ENCODE peak calls at places on chromosomes 1 and 21, in nine cellular contexts. K is CD8-positive, alpha-beta T cell; A is fibroblast of mammary gland; V is mammary epithelial cell; O is cardiac fibroblast; S is pancreas; C is lung; P is stomach; R is HepG2. J is an unnamed sample.

GRCh38 chr1:240093120-240093961 is 1.7 kb downstream of the FMN2 start:
- DNase-seq in R (no peak), V (no peak), A (no peak), K (no peak), S (no peak), P (no peak), C (no peak), O (no peak), J (no peak)

GRCh38 chr1:145884675-145885074 is 991 bp downstream of the ANKRD35 start:
- DNase-seq in V (no peak), R (no peak), C (no peak), O (peak), K (no peak), P (no peak), S (no peak), A (peak), J (peak)

GRCh38 chr1:164510435-164510834 is 48.5 kb upstream of the PBX1 start:
- DNase-seq in A (peak), R (no peak), K (no peak), P (no peak), O (peak), S (no peak), C (no peak), V (no peak), J (peak)

GRCh38 chr1:53328490-53329182 is 766 bp upstream of the LRP8 start:
- DNase-seq in V (no peak), S (no peak), P (no peak), A (no peak), O (no peak), K (no peak), C (no peak), R (no peak), J (no peak)

GRCh38 chr1:225447649-225448048 is 19.8 kb upstream of the LBR start:
- DNase-seq in V (no peak), P (no peak), C (no peak), R (no peak), K (peak), A (peak), S (no peak), O (peak), J (peak)

GRCh38 chr1:23989249-23989648 is 9.1 kb upstream of the SRSF10 start:
- DNase-seq in S (no peak), A (no peak), C (no peak), O (no peak), R (no peak), P (no peak), V (no peak), K (no peak), J (no peak)

GRCh38 chr1:234698624-234699023 is 88.6 kb upstream of the IRF2BP2 start:
- DNase-seq in O (no peak), R (no peak), K (no peak), V (no peak), C (no peak), A (no peak), P (no peak), S (no peak), J (no peak)

GRCh38 chr1:57258616-57259330 is 165.1 kb downstream of the DAB1 start:
- DNase-seq in C (no peak), O (peak), A (peak), K (no peak), R (no peak), V (no peak), S (no peak), P (no peak), J (peak)

GRCh38 chr1:91700332-91700731 is 185.6 kb downstream of the TGFBR3 start:
- DNase-seq in O (peak), C (no peak), R (no peak), K (no peak), S (no peak), V (no peak), A (peak), P (no peak), J (peak)

GRCh38 chr1:56576880-56577858 is 2.2 kb downstream of the PLPP3 start:
- DNase-seq in K (no peak), V (peak), P (no peak), C (no peak), O (peak), R (peak), S (no peak), A (peak), J (peak)

GRCh38 chr1:1510912-1511532 is 940 bp upstream of the ATAD3A start:
- DNase-seq in P (no peak), A (peak), V (peak), C (peak), O (peak), K (no peak), R (peak), S (no peak), J (no peak)

GRCh38 chr1:110130989-110131388 is 18.7 kb downstream of the UBL4B start:
- DNase-seq in P (no peak), S (no peak), O (no peak), K (no peak), A (no peak), R (no peak), V (no peak), C (no peak), J (no peak)

GRCh38 chr1:186834405-186834958 is 5.7 kb downstream of the PLA2G4A start:
- DNase-seq in C (no peak), O (no peak), S (no peak), A (no peak), R (no peak), P (no peak), K (no peak), V (no peak), J (no peak)

GRCh38 chr1:219582310-219582709 is 30.6 kb downstream of the ZC3H11B start:
- DNase-seq in S (no peak), O (peak), V (no peak), C (no peak), K (no peak), R (no peak), A (peak), P (no peak), J (peak)

GRCh38 chr1:214296860-214297699 is 16.1 kb downstream of the SMYD2 start:
- DNase-seq in P (no peak), O (peak), C (no peak), S (no peak), A (peak), V (peak), R (no peak), K (no peak), J (peak)

GRCh38 chr1:234154320-234155251 is 218.7 kb upstream of the COA6 start:
- DNase-seq in P (no peak), S (no peak), K (no peak), O (peak), C (no peak), V (peak), R (peak), A (peak), J (peak)

GRCh38 chr1:50977575-50978143 is 7.6 kb downstream of the CDKN2C start:
- DNase-seq in S (peak), A (no peak), V (peak), P (peak), O (peak), K (peak), R (peak), C (peak), J (peak)

GRCh38 chr21:42199488-42200463 is 19.2 kb upstream of the ABCG1 start:
- DNase-seq in C (no peak), O (peak), S (no peak), P (no peak), V (peak), K (no peak), R (peak), A (peak), J (peak)

GRCh38 chr21:30223596-30223995 is 7.7 kb upstream of the CLDN8 start:
- DNase-seq in P (no peak), O (no peak), R (no peak), V (no peak), K (no peak), S (no peak), C (no peak), A (no peak), J (no peak)

GRCh38 chr1:21572141-21572540 is 62.9 kb downstream of the ALPL start:
- DNase-seq in O (no peak), S (no peak), P (no peak), A (no peak), C (no peak), R (no peak), V (no peak), K (no peak), J (no peak)

GRCh38 chr21:35697321-35697808 is 363.0 kb downstream of the SETD4 start:
- DNase-seq in S (peak), R (no peak), V (peak), K (no peak), C (peak), A (peak), P (peak), O (peak), J (peak)

GRCh38 chr1:232471250-232471649 is 158.7 kb downstream of the SIPA1L2 start:
- DNase-seq in R (no peak), K (no peak), C (no peak), S (no peak), P (no peak), O (no peak), A (no peak), V (no peak), J (no peak)

GRCh38 chr1:2865571-2866414 is 64.3 kb upstream of the TTC34 start:
- DNase-seq in R (no peak), A (no peak), O (no peak), C (no peak), K (no peak), S (peak), V (no peak), P (no peak), J (no peak)

GRCh38 chr1:43934279-43934985 is 831 bp downstream of the ARTN start:
- DNase-seq in K (peak), S (peak), V (peak), O (peak), P (peak), A (peak), C (peak), R (peak), J (peak)
- TF ChIP-seq CTCF in K (peak), S (peak), V (peak), O (peak), P (peak), A (peak), C (peak), R (peak), J (peak)

DNA sequence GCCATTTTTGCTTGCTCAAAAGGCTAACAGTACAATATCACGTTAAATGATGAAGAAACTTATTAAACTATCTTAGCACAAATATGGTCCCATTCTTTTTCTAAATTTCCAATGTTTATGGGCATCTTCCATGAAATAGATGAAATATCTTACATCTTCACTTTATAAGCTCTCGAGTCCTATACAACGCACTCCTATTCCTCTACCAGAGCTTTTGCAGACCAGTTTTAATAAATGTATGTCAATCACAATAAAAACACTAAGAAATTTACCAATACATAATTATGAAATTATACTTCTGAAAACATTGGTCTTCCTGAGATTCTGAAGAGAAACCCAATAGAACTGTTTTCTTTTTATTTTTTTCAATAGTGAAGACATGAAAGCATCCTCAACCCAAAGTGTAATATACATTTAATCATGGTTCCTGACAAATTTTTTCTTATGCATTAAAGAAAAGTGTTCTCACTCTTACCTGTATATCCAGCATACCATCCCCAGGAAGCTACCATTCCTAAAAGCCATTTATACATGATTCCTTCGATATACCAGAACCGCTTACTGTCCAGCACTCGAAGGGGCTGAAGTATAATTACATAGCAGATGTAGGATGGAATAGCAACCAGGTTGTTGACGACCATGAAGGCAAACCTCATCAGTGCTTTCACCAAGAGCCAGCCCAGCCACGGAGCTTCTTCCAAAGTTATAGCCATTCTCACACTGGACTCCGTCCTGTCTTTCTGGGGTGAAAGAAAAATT is 1.8 kb downstream of the LPGAT1 start:
- DNase-seq in V (peak), R (peak), P (no peak), K (no peak), A (no peak), O (peak), S (no peak), C (no peak), J (peak)
- H3K4me3 ChIP-seq in V (peak), R (peak), P (peak), K (no peak), A (peak), O (no peak), S (peak), C (no peak), J (peak)

DNA sequence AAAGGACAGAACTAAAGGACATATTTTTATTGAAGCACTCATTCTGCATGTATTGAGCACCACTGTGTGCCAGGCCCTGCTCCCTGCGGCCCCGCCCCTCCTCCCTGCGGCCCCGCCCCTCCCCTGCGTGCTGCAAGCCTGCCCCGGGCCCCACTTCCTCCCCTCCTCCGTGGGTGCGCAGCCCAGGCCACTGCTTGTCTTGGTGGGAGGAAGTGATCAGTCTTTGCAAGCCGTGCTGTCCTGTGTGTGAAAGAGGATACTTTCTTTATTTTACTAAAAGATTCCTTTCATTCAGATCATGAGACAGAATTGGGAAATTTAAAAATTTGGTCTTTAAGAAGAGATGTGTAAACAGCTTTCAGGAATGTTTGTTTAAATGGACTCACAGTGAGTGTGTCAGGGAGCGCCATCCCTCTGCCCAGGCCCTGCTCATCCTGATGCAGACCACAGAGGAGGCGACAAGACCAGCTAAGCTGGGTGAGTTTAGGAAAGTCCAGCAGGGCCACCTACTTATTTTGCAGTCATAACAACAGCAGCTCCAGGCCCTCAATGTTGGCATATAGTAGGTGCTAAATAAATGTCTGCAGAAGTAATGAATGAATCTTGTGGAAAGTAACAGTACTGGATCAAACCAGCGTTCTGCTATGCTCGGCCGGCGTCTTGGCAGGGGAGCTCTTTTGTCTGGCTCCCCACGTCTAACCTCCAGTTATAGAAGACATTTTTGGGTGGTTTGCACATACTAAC is 88.3 kb upstream of the SELENON start:
- DNase-seq in A (peak), S (no peak), C (no peak), O (peak), P (no peak), R (no peak), K (peak), V (no peak), J (no peak)
- TF ChIP-seq CTCF in A (no peak), S (no peak), C (no peak), O (no peak), P (no peak), R (no peak), K (no peak), V (no peak), J (no peak)

DNA sequence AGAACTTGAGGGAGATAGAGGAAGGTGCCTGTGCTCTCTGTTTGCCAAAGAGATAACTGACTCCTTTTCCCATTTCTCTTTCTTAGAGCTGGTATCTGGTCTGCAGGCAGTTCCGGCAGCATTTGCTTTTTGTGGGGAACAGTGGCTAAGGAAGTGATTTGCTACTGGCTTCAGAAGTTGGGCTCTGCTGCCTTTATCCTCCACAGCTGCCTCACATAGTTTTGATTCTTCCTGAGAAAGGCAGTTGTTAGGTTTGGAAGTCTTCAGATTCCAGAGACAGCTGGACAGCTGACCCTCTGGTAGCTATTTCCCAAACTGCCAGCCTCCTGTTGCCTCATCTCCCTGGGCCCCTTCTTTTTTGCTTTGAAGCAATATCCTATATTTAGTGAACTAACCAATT is 62.6 kb upstream of the MACF1 start:
- DNase-seq in A (no peak), O (peak), P (no peak), S (no peak), C (no peak), V (no peak), K (no peak), R (no peak), J (peak)
- H3K4me3 ChIP-seq in A (no peak), O (no peak), P (no peak), S (no peak), C (no peak), V (no peak), K (no peak), R (no peak), J (no peak)

DNA sequence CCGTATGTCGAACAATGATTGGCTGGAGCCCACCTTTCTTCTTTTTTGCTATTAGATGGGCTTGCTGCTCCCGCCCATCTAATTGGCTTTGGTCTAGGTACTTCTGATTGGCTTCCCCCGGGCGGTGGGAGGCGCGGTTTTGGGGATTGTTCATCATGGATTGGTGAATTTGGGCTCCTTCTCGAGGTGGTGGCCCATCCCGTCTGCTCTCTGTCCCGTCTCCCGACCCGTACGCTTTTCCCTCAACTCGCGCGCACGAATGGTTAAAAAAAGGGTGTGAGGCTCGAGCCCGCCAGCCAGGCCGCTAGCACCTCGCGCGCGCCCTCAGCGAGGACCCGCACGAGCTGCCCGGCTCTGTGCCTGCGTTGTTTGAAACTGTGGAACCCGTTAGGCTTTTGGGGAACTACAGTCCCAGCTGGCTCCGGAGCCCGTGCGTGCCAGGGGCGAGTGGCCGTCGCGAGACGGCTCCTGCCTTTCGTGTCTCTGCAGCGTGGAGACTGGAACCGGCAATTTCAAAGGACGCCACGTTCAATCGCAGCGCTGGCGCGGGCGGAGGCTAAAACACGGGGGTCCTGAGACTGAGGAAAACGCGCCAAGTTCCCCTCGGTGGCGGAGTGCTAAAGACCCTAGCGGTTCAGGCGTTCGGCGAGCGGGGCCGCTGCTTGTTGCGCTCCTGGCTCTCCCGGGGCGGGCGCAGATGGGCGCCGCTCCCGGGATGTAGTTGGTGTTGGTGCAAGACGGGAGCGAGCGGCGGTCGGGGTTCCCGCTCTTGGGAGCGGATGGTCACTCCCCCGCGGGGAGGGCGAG is at the start of gene USP1:
- DNase-seq in S (peak), C (peak), V (peak), A (peak), K (peak), R (peak), O (peak), P (peak), J (peak)
- TF ChIP-seq CTCF in S (no peak), C (no peak), V (no peak), A (no peak), K (no peak), R (peak), O (no peak), P (no peak), J (no peak)

GRCh38 chr1:206133751-206134371 is 16.7 kb upstream of the AVPR1B start:
- DNase-seq in V (no peak), C (no peak), R (no peak), A (no peak), O (no peak), K (no peak), P (no peak), S (no peak), J (peak)

GRCh38 chr1:206127336-206127735 is 10.1 kb upstream of the AVPR1B start:
- DNase-seq in R (no peak), V (no peak), C (no peak), K (no peak), A (no peak), S (no peak), O (no peak), P (no peak), J (no peak)

GRCh38 chr1:206128192-206128591 is 11.0 kb upstream of the AVPR1B start:
- DNase-seq in O (no peak), S (no peak), R (no peak), C (no peak), V (peak), K (no peak), A (no peak), P (no peak), J (no peak)

GRCh38 chr1:206135248-206135647 is 18.1 kb upstream of the AVPR1B start:
- DNase-seq in K (no peak), R (no peak), C (no peak), S (no peak), P (no peak), O (no peak), V (no peak), A (no peak), J (no peak)

GRCh38 chr1:206131037-206131436 is 13.8 kb upstream of the AVPR1B start:
- DNase-seq in P (no peak), S (no peak), O (no peak), A (no peak), R (no peak), C (no peak), K (no peak), V (no peak), J (no peak)
- H3K4me3 ChIP-seq in P (no peak), S (no peak), O (no peak), A (no peak), R (no peak), C (no peak), K (no peak), V (no peak), J (no peak)

GRCh38 chr1:177227978-177228720 is 57.4 kb downstream of the BRINP2 start:
- DNase-seq in V (no peak), C (no peak), S (no peak), P (no peak), R (no peak), A (no peak), K (no peak), O (no peak), J (no peak)

GRCh38 chr1:177229781-177230180 is 59.0 kb downstream of the BRINP2 start:
- DNase-seq in C (no peak), V (no peak), S (peak), A (no peak), K (no peak), O (no peak), R (no peak), P (no peak), J (no peak)

GRCh38 chr1:177223359-177223758 is 52.6 kb downstream of the BRINP2 start:
- DNase-seq in R (no peak), K (no peak), P (no peak), O (no peak), V (no peak), S (no peak), A (no peak), C (no peak), J (no peak)

GRCh38 chr1:177230228-177231016 is 59.7 kb downstream of the BRINP2 start:
- DNase-seq in V (no peak), P (no peak), R (no peak), S (no peak), A (no peak), O (no peak), C (no peak), K (no peak), J (no peak)

DNA sequence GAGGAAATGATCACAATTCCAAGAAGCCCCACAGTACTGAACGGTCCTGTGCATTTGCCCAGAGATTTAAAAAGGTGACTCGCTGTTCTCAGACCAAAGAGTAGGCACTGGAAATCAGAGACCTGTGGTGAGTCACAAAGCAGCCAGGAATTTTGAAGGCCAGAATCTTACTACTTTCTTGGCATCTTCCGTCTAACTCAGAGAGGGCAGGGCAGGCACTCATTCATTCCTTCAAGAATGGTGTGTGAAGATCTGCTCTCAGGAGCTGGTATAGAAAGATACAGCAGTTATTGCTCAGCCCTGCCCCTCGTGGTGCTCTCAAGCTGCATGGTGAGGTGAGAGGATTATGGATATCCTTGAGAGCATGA is 57.9 kb downstream of the BRINP2 start:
- DNase-seq in V (peak), P (no peak), A (peak), C (no peak), O (no peak), S (no peak), R (no peak), K (no peak), J (peak)
- TF ChIP-seq CTCF in V (peak), P (no peak), A (peak), C (no peak), O (no peak), S (no peak), R (no peak), K (no peak), J (no peak)